ENCODE peak calls at places on chromosomes 3 and 15, in nine cellular contexts. H is fibroblast of pulmonary artery, U is Panc1, Z is hepatocyte, O is cardiac fibroblast, G is cardiac muscle cell, L is foreskin fibroblast, Q is SK-N-SH, W is mucosa of descending colon. X is an unnamed sample.

GRCh38 chr15:64686130-64686735 is 89.2 kb downstream of the RBPMS2 start:
- DNase-seq in H (peak; percentile 74), L (peak; percentile 77), Z (peak; percentile 71), G (peak; percentile 73), Q (peak; percentile 65), U (peak; percentile 27), O (peak; percentile 74), W (peak; percentile 64), X (peak; percentile 30)

GRCh38 chr15:77282333-77282732 is 137.6 kb downstream of the PEAK1 start:
- DNase-seq in Z (no peak), U (no peak), Q (no peak), H (peak; percentile 62), W (no peak), L (peak; percentile 85), G (peak; percentile 48), O (peak; percentile 71), X (no peak)

GRCh38 chr3:189233225-189233858 is 61.6 kb downstream of the TPRG1 start:
- DNase-seq in U (peak; percentile 18), Z (peak; percentile 81), G (peak; percentile 84), O (peak; percentile 78), L (peak; percentile 76), W (peak; percentile 83), H (peak; percentile 75), Q (peak; percentile 42), X (peak; percentile 26)

GRCh38 chr15:35427496-35427895 is 118.5 kb downstream of the DPH6 start:
- DNase-seq in O (no peak), L (no peak), H (no peak), Z (no peak), G (no peak), Q (no peak), U (no peak), W (no peak), X (no peak)

GRCh38 chr3:32596926-32597369 is 26.3 kb upstream of the DYNC1LI1 start:
- DNase-seq in G (peak; percentile 35), Z (peak; percentile 42), O (peak; percentile 40), L (no peak), Q (no peak), W (peak; percentile 5), H (peak; percentile 38), U (no peak), X (no peak)

GRCh38 chr3:123071146-123071545 is 4.3 kb downstream of the PDIA5 start:
- DNase-seq in Z (peak; percentile 42), Q (peak; percentile 75), O (peak; percentile 44), H (peak; percentile 69), U (no peak), W (no peak), G (peak; percentile 68), L (no peak), X (peak; percentile 62)

GRCh38 chr3:50269977-50270413 is 1.0 kb downstream of the SEMA3B start:
- DNase-seq in W (no peak), G (no peak), H (peak; percentile 49), L (peak; percentile 75), U (no peak), O (no peak), Z (peak; percentile 51), Q (no peak), X (no peak)

GRCh38 chr3:4533489-4534443 is 40.6 kb downstream of the ITPR1 start:
- DNase-seq in G (peak; percentile 38), Z (no peak), Q (no peak), H (no peak), W (no peak), O (peak; percentile 30), L (no peak), U (no peak), X (peak; percentile 28)

GRCh38 chr3:30344288-30344687 is 262.1 kb upstream of the TGFBR2 start:
- DNase-seq in Z (peak; percentile 18), O (no peak), U (no peak), Q (no peak), W (peak; percentile 54), H (no peak), G (no peak), L (no peak), X (no peak)

GRCh38 chr3:120304569-120305090 is 19.6 kb upstream of the GPR156 start:
- DNase-seq in U (no peak), W (no peak), H (no peak), Q (no peak), L (no peak), Z (no peak), G (no peak), O (no peak), X (no peak)

GRCh38 chr3:181326637-181327223 is 337.2 kb upstream of the DNAJC19 start:
- DNase-seq in U (peak; percentile 8), L (no peak), H (peak; percentile 39), W (peak; percentile 21), Z (peak; percentile 37), Q (no peak), O (peak; percentile 25), G (peak; percentile 24), X (no peak)

GRCh38 chr3:149576071-149576564 is 81.7 kb downstream of the WWTR1 start:
- DNase-seq in O (peak; percentile 98), Z (peak; percentile 59), H (peak; percentile 99), W (no peak), Q (no peak), L (peak; percentile 97), U (peak; percentile 94), G (peak; percentile 98), X (no peak)

GRCh38 chr3:195356151-195357086 is 85.5 kb upstream of the XXYLT1 start:
- DNase-seq in U (no peak), O (peak; percentile 17), W (no peak), Q (no peak), H (peak; percentile 7), L (no peak), Z (no peak), G (peak; percentile 25), X (no peak)

GRCh38 chr3:126347543-126348161 is 9.6 kb downstream of the KLF15 start:
- DNase-seq in Z (no peak), Q (no peak), W (no peak), O (no peak), G (no peak), L (no peak), U (no peak), H (no peak), X (peak; percentile 4)

GRCh38 chr3:10529809-10530208 is 24.4 kb upstream of the ATP2B2 start:
- DNase-seq in Q (no peak), Z (no peak), H (no peak), W (no peak), U (no peak), O (no peak), L (no peak), G (no peak), X (no peak)

GRCh38 chr3:46427929-46428833 is 21.1 kb downstream of the CCRL2 start:
- DNase-seq in H (no peak), O (peak; percentile 16), W (peak; percentile 41), Q (no peak), L (no peak), G (no peak), U (no peak), Z (peak; percentile 53), X (no peak)

GRCh38 chr15:41985236-41986160 is 13.1 kb upstream of the EHD4 start:
- DNase-seq in O (no peak), U (no peak), Z (no peak), L (no peak), W (no peak), Q (no peak), H (no peak), G (no peak), X (no peak)

GRCh38 chr15:32029409-32029861 is 880 bp upstream of the CHRNA7 start:
- DNase-seq in G (peak; percentile 3), W (peak; percentile 42), Q (peak; percentile 80), Z (peak; percentile 74), L (peak; percentile 1), O (no peak), H (no peak), U (no peak), X (peak; percentile 72)

GRCh38 chr3:46359748-46360509 is 6.0 kb downstream of the CCR2 start:
- DNase-seq in G (no peak), U (no peak), W (no peak), Q (no peak), O (no peak), H (no peak), L (peak; percentile 71), Z (no peak), X (no peak)

GRCh38 chr15:91885714-91886265 is 32.3 kb downstream of the SLCO3A1 start:
- DNase-seq in G (peak; percentile 13), H (no peak), O (no peak), Q (peak; percentile 38), W (no peak), L (no peak), Z (no peak), U (no peak), X (no peak)
- TF ChIP-seq CTCF in G (peak; percentile 24), H (no peak), O (peak; percentile 15), Q (peak; percentile 20), W (no peak), L (no peak), Z (no peak), U (peak; percentile 30), X (no peak)

GRCh38 chr3:187022403-187023029 is 92.2 kb downstream of the ST6GAL1 start:
- DNase-seq in Z (no peak), W (no peak), U (no peak), H (no peak), O (no peak), G (no peak), Q (no peak), L (no peak), X (no peak)

GRCh38 chr3:187021748-187022402 is 91.5 kb downstream of the ST6GAL1 start:
- DNase-seq in U (no peak), Q (no peak), G (no peak), O (no peak), H (no peak), W (no peak), L (no peak), Z (no peak), X (no peak)

GRCh38 chr3:187019542-187020072 is 89.3 kb downstream of the ST6GAL1 start:
- DNase-seq in G (no peak), Z (no peak), H (no peak), L (no peak), Q (peak; percentile 10), O (no peak), U (no peak), W (no peak), X (no peak)

GRCh38 chr3:187017511-187018230 is 87.3 kb downstream of the ST6GAL1 start:
- DNase-seq in G (peak; percentile 83), W (no peak), Q (no peak), O (peak; percentile 75), U (no peak), L (no peak), H (peak; percentile 71), Z (no peak), X (no peak)

GRCh38 chr3:187020376-187020775 is 90.0 kb downstream of the ST6GAL1 start:
- DNase-seq in L (no peak), G (no peak), U (no peak), H (no peak), Q (no peak), Z (no peak), O (no peak), W (no peak), X (no peak)
- H3K4me3 ChIP-seq in L (no peak overlapping the region), G (no peak overlapping the region), U (no peak overlapping the region), H (no peak overlapping the region), Q (no peak overlapping the region), Z (no peak overlapping the region), O (no peak overlapping the region), W (no peak overlapping the region), X (no peak overlapping the region)

GRCh38 chr3:196486263-196486662 is 17.3 kb downstream of the RNF168 start:
- DNase-seq in H (peak; percentile 12), Z (no peak), O (peak; percentile 11), Q (no peak), L (peak; percentile 6), G (no peak), W (peak; percentile 24), U (no peak), X (no peak)
- TF ChIP-seq CTCF in H (peak; percentile 36), Z (peak; percentile 38), O (peak; percentile 11), Q (peak; percentile 44), L (peak; percentile 21), G (peak; percentile 38), W (no peak), U (peak; percentile 85), X (no peak)

GRCh38 chr15:96337354-96337990 is 7.0 kb downstream of the NR2F2 start:
- DNase-seq in W (no peak), G (peak; percentile 45), Z (no peak), Q (no peak), L (peak; percentile 10), U (no peak), H (peak; percentile 33), O (no peak), X (no peak)
- H3K4me3 ChIP-seq in W (no peak overlapping the region), G (no peak overlapping the region), Z (peak overlapping the region; percentile 28), Q (peak overlapping the region; percentile 9), L (peak overlapping the region; percentile 80), U (peak overlapping the region; percentile 97), H (peak overlapping the region; percentile 68), O (peak overlapping the region; percentile 83), X (no peak overlapping the region)